ENCODE peak calls at places on chromosomes 3 and 15, in five cellular contexts. One of them, this sample, is unnamed.

GRCh38 chr3:134366928-134367352 is 7.3 kb downstream of the AMOTL2 start:
- DNase-seq in fibroblast of lung: peak; percentile 31
- DNase-seq in RWPE1: no peak
- DNase-seq in CD8-positive, alpha-beta T cell: no peak
- DNase-seq in progenitor cell of endocrine pancreas: no peak
- DNase-seq in this sample: no peak

GRCh38 chr3:134317106-134317947 is 56.9 kb downstream of the AMOTL2 start:
- DNase-seq in fibroblast of lung: no peak
- DNase-seq in progenitor cell of endocrine pancreas: no peak
- DNase-seq in CD8-positive, alpha-beta T cell: no peak
- DNase-seq in RWPE1: no peak
- DNase-seq in this sample: no peak

GRCh38 chr3:120791958-120792357 is 49.4 kb downstream of the GTF2E1 start:
- DNase-seq in RWPE1: peak; percentile 55
- DNase-seq in fibroblast of lung: peak; percentile 15
- DNase-seq in CD8-positive, alpha-beta T cell: no peak
- DNase-seq in progenitor cell of endocrine pancreas: no peak
- DNase-seq in this sample: no peak

GRCh38 chr15:93706476-93706875 is 524.9 kb upstream of the MCTP2 start:
- DNase-seq in fibroblast of lung: no peak
- DNase-seq in CD8-positive, alpha-beta T cell: no peak
- DNase-seq in progenitor cell of endocrine pancreas: no peak
- DNase-seq in RWPE1: no peak
- DNase-seq in this sample: no peak

GRCh38 chr3:57009367-57009766 is 51.1 kb upstream of the SPATA12 start:
- DNase-seq in progenitor cell of endocrine pancreas: no peak
- DNase-seq in RWPE1: no peak
- DNase-seq in fibroblast of lung: peak; percentile 52
- DNase-seq in CD8-positive, alpha-beta T cell: no peak
- DNase-seq in this sample: no peak

GRCh38 chr15:101320501-101321052 is 25.5 kb upstream of the SNRPA1 start:
- DNase-seq in fibroblast of lung: peak; percentile 40
- DNase-seq in RWPE1: no peak
- DNase-seq in progenitor cell of endocrine pancreas: no peak
- DNase-seq in CD8-positive, alpha-beta T cell: peak; percentile 54
- DNase-seq in this sample: peak; percentile 86

GRCh38 chr3:112088944-112089343 is 2.8 kb downstream of the C3orf52 start:
- DNase-seq in CD8-positive, alpha-beta T cell: no peak
- DNase-seq in RWPE1: no peak
- DNase-seq in progenitor cell of endocrine pancreas: no peak
- DNase-seq in fibroblast of lung: no peak
- DNase-seq in this sample: no peak

GRCh38 chr15:79025201-79025600 is 65.4 kb downstream of the RASGRF1 start:
- DNase-seq in CD8-positive, alpha-beta T cell: no peak
- DNase-seq in RWPE1: no peak
- DNase-seq in progenitor cell of endocrine pancreas: no peak
- DNase-seq in fibroblast of lung: no peak
- DNase-seq in this sample: peak; percentile 70

GRCh38 chr3:65144791-65145355 is 457.1 kb upstream of the ADAMTS9 start:
- DNase-seq in fibroblast of lung: peak; percentile 37
- DNase-seq in RWPE1: no peak
- DNase-seq in CD8-positive, alpha-beta T cell: no peak
- DNase-seq in progenitor cell of endocrine pancreas: no peak
- DNase-seq in this sample: no peak

GRCh38 chr3:13894096-13894811 is 14.4 kb upstream of the WNT7A start:
- DNase-seq in progenitor cell of endocrine pancreas: no peak
- DNase-seq in fibroblast of lung: no peak
- DNase-seq in RWPE1: no peak
- DNase-seq in CD8-positive, alpha-beta T cell: no peak
- DNase-seq in this sample: no peak

GRCh38 chr3:172559029-172559428 is 35.8 kb upstream of the TNFSF10 start:
- DNase-seq in CD8-positive, alpha-beta T cell: no peak
- DNase-seq in progenitor cell of endocrine pancreas: no peak
- DNase-seq in fibroblast of lung: no peak
- DNase-seq in RWPE1: no peak
- DNase-seq in this sample: no peak

GRCh38 chr15:48634934-48635333 is 10.6 kb downstream of the FBN1 start:
- DNase-seq in fibroblast of lung: peak; percentile 60
- DNase-seq in CD8-positive, alpha-beta T cell: no peak
- DNase-seq in progenitor cell of endocrine pancreas: no peak
- DNase-seq in RWPE1: no peak
- DNase-seq in this sample: no peak

GRCh38 chr15:51864408-51865056 is 35.1 kb downstream of the TMOD3 start:
- DNase-seq in fibroblast of lung: no peak
- DNase-seq in RWPE1: peak; percentile 95
- DNase-seq in CD8-positive, alpha-beta T cell: no peak
- DNase-seq in progenitor cell of endocrine pancreas: no peak
- DNase-seq in this sample: no peak

GRCh38 chr3:40586866-40587265 is 62.1 kb downstream of the ZNF621 start:
- DNase-seq in CD8-positive, alpha-beta T cell: no peak
- DNase-seq in progenitor cell of endocrine pancreas: no peak
- DNase-seq in RWPE1: no peak
- DNase-seq in fibroblast of lung: no peak
- DNase-seq in this sample: no peak

GRCh38 chr3:57700737-57701136 is 7.9 kb upstream of the DENND6A start:
- DNase-seq in fibroblast of lung: no peak
- DNase-seq in RWPE1: no peak
- DNase-seq in progenitor cell of endocrine pancreas: no peak
- DNase-seq in CD8-positive, alpha-beta T cell: no peak
- DNase-seq in this sample: no peak

GRCh38 chr15:73226064-73226463 is 142.7 kb downstream of the HCN4 start:
- DNase-seq in CD8-positive, alpha-beta T cell: no peak
- DNase-seq in progenitor cell of endocrine pancreas: no peak
- DNase-seq in RWPE1: no peak
- DNase-seq in fibroblast of lung: no peak
- DNase-seq in this sample: no peak

GRCh38 chr3:124700880-124701684 is 29.2 kb upstream of the UMPS start:
- DNase-seq in CD8-positive, alpha-beta T cell: no peak
- DNase-seq in fibroblast of lung: peak; percentile 42
- DNase-seq in progenitor cell of endocrine pancreas: no peak
- DNase-seq in RWPE1: no peak
- DNase-seq in this sample: peak; percentile 73

GRCh38 chr15:40059821-40060220 is 20.8 kb upstream of the SRP14 start:
- DNase-seq in CD8-positive, alpha-beta T cell: no peak
- DNase-seq in RWPE1: no peak
- DNase-seq in fibroblast of lung: no peak
- DNase-seq in progenitor cell of endocrine pancreas: no peak
- DNase-seq in this sample: no peak

GRCh38 chr15:83498801-83499200 is 51.7 kb downstream of the SH3GL3 start:
- DNase-seq in progenitor cell of endocrine pancreas: no peak
- DNase-seq in fibroblast of lung: no peak
- DNase-seq in RWPE1: no peak
- DNase-seq in CD8-positive, alpha-beta T cell: no peak
- DNase-seq in this sample: no peak

GRCh38 chr15:43376017-43376705 is 5.3 kb downstream of the TUBGCP4 start:
- DNase-seq in RWPE1: peak; percentile 52
- DNase-seq in fibroblast of lung: peak; percentile 39
- DNase-seq in CD8-positive, alpha-beta T cell: no peak
- DNase-seq in progenitor cell of endocrine pancreas: peak; percentile 12
- DNase-seq in this sample: peak; percentile 68

GRCh38 chr3:65284971-65285370 is 597.2 kb upstream of the ADAMTS9 start:
- DNase-seq in progenitor cell of endocrine pancreas: no peak
- DNase-seq in RWPE1: no peak
- DNase-seq in CD8-positive, alpha-beta T cell: no peak
- DNase-seq in fibroblast of lung: peak; percentile 6
- DNase-seq in this sample: no peak

GRCh38 chr3:39668420-39668819 is 141.0 kb upstream of the MYRIP start:
- DNase-seq in progenitor cell of endocrine pancreas: no peak
- DNase-seq in fibroblast of lung: peak; percentile 27
- DNase-seq in RWPE1: peak; percentile 17
- DNase-seq in CD8-positive, alpha-beta T cell: no peak
- DNase-seq in this sample: no peak

GRCh38 chr15:60006203-60006782 is 2.2 kb downstream of the FOXB1 start:
- DNase-seq in fibroblast of lung: peak; percentile 36
- DNase-seq in RWPE1: peak; percentile 51
- DNase-seq in CD8-positive, alpha-beta T cell: peak; percentile 43
- DNase-seq in progenitor cell of endocrine pancreas: peak; percentile 25
- DNase-seq in this sample: peak; percentile 49

GRCh38 chr3:69199942-69200341 is 77.5 kb upstream of the LMOD3 start:
- DNase-seq in progenitor cell of endocrine pancreas: no peak
- DNase-seq in RWPE1: no peak
- DNase-seq in fibroblast of lung: no peak
- DNase-seq in CD8-positive, alpha-beta T cell: no peak
- DNase-seq in this sample: no peak

GRCh38 chr3:123789760-123790159 is 94.4 kb downstream of the MYLK start:
- DNase-seq in progenitor cell of endocrine pancreas: no peak
- DNase-seq in RWPE1: no peak
- DNase-seq in CD8-positive, alpha-beta T cell: no peak
- DNase-seq in fibroblast of lung: no peak
- DNase-seq in this sample: no peak

GRCh38 chr3:56732109-56732508 is 49.0 kb upstream of the TASOR start:
- DNase-seq in CD8-positive, alpha-beta T cell: no peak
- DNase-seq in RWPE1: no peak
- DNase-seq in fibroblast of lung: no peak
- DNase-seq in progenitor cell of endocrine pancreas: no peak
- DNase-seq in this sample: no peak

GRCh38 chr15:83766326-83766725 is 112.4 kb downstream of the ADAMTSL3 start:
- DNase-seq in RWPE1: no peak
- DNase-seq in progenitor cell of endocrine pancreas: no peak
- DNase-seq in CD8-positive, alpha-beta T cell: no peak
- DNase-seq in fibroblast of lung: peak; percentile 7
- DNase-seq in this sample: no peak

DNA sequence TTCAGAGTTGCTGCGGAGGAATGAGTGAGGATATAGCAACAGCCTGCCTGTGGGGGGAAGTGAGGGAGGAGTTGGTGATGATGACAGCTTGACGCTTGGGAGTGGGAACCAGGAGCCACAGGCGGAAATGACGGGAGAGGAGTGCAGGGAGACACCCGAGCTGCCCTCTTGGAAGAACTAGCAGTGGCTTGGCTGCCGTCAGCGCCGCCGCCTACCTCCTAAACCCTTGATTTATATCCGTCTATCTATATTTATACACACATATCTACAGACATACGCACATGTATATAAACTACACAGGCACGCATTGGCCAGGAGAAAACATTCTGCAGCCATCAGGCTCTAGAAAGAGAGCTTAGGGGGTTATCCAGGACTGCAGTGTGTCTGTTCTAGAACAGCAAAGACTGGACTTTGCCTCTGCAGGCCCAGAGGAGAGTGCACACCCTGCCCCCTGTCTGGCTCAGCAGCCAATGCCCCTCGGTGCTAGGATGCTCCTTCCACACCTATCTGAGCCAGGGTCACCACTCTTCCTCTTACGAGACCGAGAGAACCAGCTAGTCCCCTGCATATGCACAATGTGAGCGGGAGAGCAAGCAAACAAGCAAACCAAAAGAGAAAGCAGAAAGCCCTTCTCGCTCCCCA is 45.3 kb upstream of the MAGEF1 start:
- DNase-seq in RWPE1: no peak
- DNase-seq in progenitor cell of endocrine pancreas: no peak
- DNase-seq in fibroblast of lung: peak; percentile 96
- DNase-seq in CD8-positive, alpha-beta T cell: no peak
- DNase-seq in this sample: peak; percentile 67
- TF ChIP-seq CTCF in RWPE1: no peak
- TF ChIP-seq CTCF in progenitor cell of endocrine pancreas: no peak
- TF ChIP-seq CTCF in fibroblast of lung: no peak
- TF ChIP-seq CTCF in CD8-positive, alpha-beta T cell: no peak
- TF ChIP-seq CTCF in this sample: no peak

DNA sequence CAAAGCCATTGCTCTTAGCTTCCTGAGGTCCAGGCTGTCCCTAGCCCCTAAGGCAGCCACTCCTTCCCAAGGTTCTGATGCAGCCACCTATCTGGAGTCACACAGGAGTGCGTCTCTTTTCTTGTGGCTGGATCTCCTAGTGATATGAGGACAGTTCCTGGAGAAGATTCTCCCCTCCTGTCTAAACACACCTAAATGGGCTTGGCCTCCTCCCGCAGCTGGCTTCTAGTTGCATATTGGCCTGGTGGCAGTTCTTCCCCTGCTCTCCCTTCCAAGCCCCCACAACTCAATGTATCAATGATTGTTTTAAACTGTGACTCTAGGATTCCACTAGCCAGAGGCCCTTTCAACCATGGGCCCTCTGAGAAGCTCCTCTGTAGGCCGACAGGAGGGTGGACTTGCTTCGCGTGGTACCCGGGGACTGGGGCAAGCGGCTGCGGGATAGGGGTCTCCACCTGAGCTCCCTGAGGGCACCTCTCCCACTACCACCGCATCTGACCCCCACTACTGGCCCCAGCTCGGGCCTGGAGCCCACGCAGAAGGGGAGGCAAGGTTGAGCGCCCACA is 1.4 kb downstream of the ITGA11 start:
- DNase-seq in RWPE1: no peak
- DNase-seq in fibroblast of lung: no peak
- DNase-seq in progenitor cell of endocrine pancreas: no peak
- DNase-seq in CD8-positive, alpha-beta T cell: no peak
- DNase-seq in this sample: no peak
- TF ChIP-seq CTCF in RWPE1: no peak
- TF ChIP-seq CTCF in fibroblast of lung: no peak
- TF ChIP-seq CTCF in progenitor cell of endocrine pancreas: no peak
- TF ChIP-seq CTCF in CD8-positive, alpha-beta T cell: no peak
- TF ChIP-seq CTCF in this sample: no peak

DNA sequence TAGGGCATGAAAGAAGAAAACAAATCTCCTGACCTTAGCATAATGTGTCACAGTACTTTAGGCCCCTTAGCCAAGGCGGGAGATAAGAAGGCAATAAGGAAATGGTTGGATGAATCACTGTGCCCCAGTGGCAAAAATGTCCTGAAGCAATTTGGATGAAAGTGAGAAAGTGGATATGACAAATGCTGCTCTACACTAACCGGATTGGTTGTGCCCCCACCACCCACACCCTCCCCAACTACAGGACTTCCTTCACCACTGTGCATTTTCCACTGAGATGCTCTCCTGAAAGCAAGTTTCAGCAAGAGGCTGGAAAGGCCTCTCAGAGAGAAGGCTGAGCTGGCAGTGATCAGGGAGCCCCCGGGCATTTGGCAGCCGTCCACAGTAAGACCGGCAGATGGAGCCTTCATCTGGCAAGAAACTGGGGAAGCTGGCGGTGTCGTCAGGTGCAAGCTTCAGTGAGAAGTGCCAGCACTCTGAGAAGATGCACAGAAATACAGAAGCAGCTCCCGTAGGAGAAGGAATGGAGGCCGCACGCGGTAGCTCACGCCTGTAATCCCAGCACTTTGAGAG is 63.8 kb downstream of the ATP1B3 start:
- DNase-seq in fibroblast of lung: peak; percentile 25
- DNase-seq in CD8-positive, alpha-beta T cell: no peak
- DNase-seq in RWPE1: peak; percentile 95
- DNase-seq in progenitor cell of endocrine pancreas: no peak
- DNase-seq in this sample: peak; percentile 43
- TF ChIP-seq CTCF in fibroblast of lung: no peak
- TF ChIP-seq CTCF in CD8-positive, alpha-beta T cell: no peak
- TF ChIP-seq CTCF in RWPE1: no peak
- TF ChIP-seq CTCF in progenitor cell of endocrine pancreas: no peak
- TF ChIP-seq CTCF in this sample: peak; percentile 28

DNA sequence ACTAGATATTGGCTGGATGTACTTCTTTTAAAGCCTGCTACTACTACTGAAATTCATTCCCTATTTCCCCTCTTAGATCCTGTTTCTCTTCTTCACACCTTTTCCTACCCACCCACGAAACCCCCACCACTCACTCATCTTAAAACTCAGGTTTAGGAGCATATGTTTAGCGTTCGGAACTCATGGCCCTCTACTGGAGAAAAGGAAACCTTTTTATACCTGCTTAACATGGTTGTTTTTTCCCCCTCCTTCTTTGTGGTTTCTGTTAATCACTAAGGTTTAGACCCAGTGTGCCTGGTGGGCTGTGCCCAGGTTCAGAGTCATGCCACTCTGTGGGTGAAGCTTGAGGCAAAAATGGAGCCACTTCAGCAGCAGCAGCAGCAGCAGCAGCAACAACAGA is 2.6 kb downstream of the ARID3B start:
- DNase-seq in RWPE1: no peak
- DNase-seq in CD8-positive, alpha-beta T cell: no peak
- DNase-seq in progenitor cell of endocrine pancreas: no peak
- DNase-seq in fibroblast of lung: no peak
- DNase-seq in this sample: no peak
- TF ChIP-seq CTCF in RWPE1: no peak
- TF ChIP-seq CTCF in CD8-positive, alpha-beta T cell: peak; percentile 55
- TF ChIP-seq CTCF in progenitor cell of endocrine pancreas: peak; percentile 46
- TF ChIP-seq CTCF in fibroblast of lung: no peak
- TF ChIP-seq CTCF in this sample: peak; percentile 47